ENCODE peak calls at places on chromosomes 5 and 9, in five cellular contexts. U is GF-D8; E is uterus; L is M059J; Q is stimulated activated CD4-positive, alpha-beta T cell treated with anti-CD3 and anti-CD28 coated beads, Interleukin-12 subunit alpha, Interleukin-12 subunit beta, amount 100 ng/mL, for 24 hours. Z is an unnamed sample.

GRCh38 chr5:178434016-178434761 is 156.0 kb downstream of the COL23A1 start:
- DNase-seq in Q (no peak), U (no peak), L (no peak), E (no peak), Z (no peak)

GRCh38 chr5:9363026-9363793 is 182.7 kb downstream of the SEMA5A start:
- DNase-seq in U (no peak), E (no peak), L (no peak), Q (no peak), Z (no peak)

GRCh38 chr5:76622973-76623596 is at the start of gene F2RL2:
- DNase-seq in Q (no peak), U (no peak), E (peak), L (peak), Z (no peak)

GRCh38 chr5:134567651-134568338 is 42.3 kb downstream of the JADE2 start:
- DNase-seq in Q (no peak), L (peak), U (no peak), E (peak), Z (peak)

GRCh38 chr5:172499287-172499686 is 45.0 kb upstream of the SH3PXD2B start:
- DNase-seq in L (no peak), U (no peak), Q (no peak), E (peak), Z (no peak)

GRCh38 chr5:176714067-176714466 is 66.8 kb downstream of the TSPAN17 start:
- DNase-seq in U (no peak), L (peak), E (no peak), Q (no peak), Z (no peak)

GRCh38 chr5:81391-82021 is 10.5 kb upstream of the PLEKHG4B start:
- DNase-seq in L (no peak), Q (no peak), E (no peak), U (no peak), Z (no peak)

GRCh38 chr5:41722359-41722950 is 147.8 kb downstream of the OXCT1 start:
- DNase-seq in L (peak), Q (no peak), U (no peak), E (no peak), Z (no peak)

GRCh38 chr5:8363133-8363532 is 494.2 kb downstream of the MTRR start:
- DNase-seq in L (peak), U (no peak), E (no peak), Q (no peak), Z (no peak)

GRCh38 chr5:149550267-149550582 is 1.0 kb downstream of the CSNK1A1 start:
- DNase-seq in U (peak), E (no peak), Q (no peak), L (peak), Z (no peak)

GRCh38 chr5:125634242-125634835 is 788.9 kb upstream of the GRAMD2B start:
- DNase-seq in E (no peak), L (no peak), Q (no peak), U (no peak), Z (no peak)

GRCh38 chr5:35656721-35657120 is 39.1 kb downstream of the SPEF2 start:
- DNase-seq in Q (no peak), U (no peak), L (no peak), E (no peak), Z (no peak)

GRCh38 chr9:83601463-83601862 is 21.5 kb upstream of the IDNK start:
- DNase-seq in E (no peak), L (no peak), U (no peak), Q (no peak), Z (no peak)

GRCh38 chr5:43428034-43428712 is 16.0 kb upstream of the CCL28 start:
- DNase-seq in Q (no peak), L (peak), U (no peak), E (no peak), Z (no peak)

GRCh38 chr5:170634236-170634990 is 130.6 kb downstream of the KCNIP1 start:
- DNase-seq in U (no peak), Q (no peak), L (no peak), E (no peak), Z (no peak)

GRCh38 chr9:131566158-131566557 is 20.8 kb downstream of the PRRT1B start:
- DNase-seq in Q (no peak), E (no peak), L (no peak), U (no peak), Z (no peak)

GRCh38 chr5:38752622-38753021 is 93.2 kb upstream of the OSMR start:
- DNase-seq in Q (no peak), L (no peak), U (no peak), E (no peak), Z (no peak)

GRCh38 chr5:159916841-159917761 is 819 bp downstream of the ADRA1B start:
- DNase-seq in U (no peak), E (no peak), Q (no peak), L (no peak), Z (no peak)

GRCh38 chr9:127138444-127138843 is 16.0 kb upstream of the ANGPTL2 start:
- DNase-seq in E (peak), U (no peak), L (no peak), Q (no peak), Z (no peak)

GRCh38 chr9:133103987-133104505 is 17.0 kb downstream of the RALGDS start:
- DNase-seq in Q (no peak), L (no peak), E (no peak), U (no peak), Z (peak)

GRCh38 chr5:17157916-17158529 is 59.4 kb upstream of the BASP1 start:
- DNase-seq in U (no peak), E (no peak), Q (no peak), L (peak), Z (no peak)

GRCh38 chr5:93078082-93079038 is 502.7 kb downstream of the NR2F1-AS1 start:
- DNase-seq in Q (no peak), L (peak), U (no peak), E (peak), Z (no peak)

GRCh38 chr9:129989740-129990139 is 53.2 kb downstream of the FNBP1 start:
- DNase-seq in U (no peak), E (no peak), Q (no peak), L (peak), Z (no peak)

Z was measured in tibial artery.